ENCODE peak calls at places on chromosomes 6 and 20, in eight cellular contexts. Q is prostate gland, K is tibial nerve, H is IMR-90, M is thyroid gland, R is HCT116, W is heart left ventricle, E is breast epithelium. G is an unnamed sample.

GRCh38 chr6:21522773-21523490 is 70.6 kb upstream of the SOX4 start:
- DNase-seq in Q (no peak), K (no peak), H (no peak), M (no peak), R (no peak), W (no peak), E (no peak), G (no peak)

GRCh38 chr6:143060806-143061596 is at the start of gene AIG1:
- DNase-seq in Q (no peak), K (peak), H (no peak), M (peak), R (peak), W (peak), E (peak), G (peak)

GRCh38 chr6:168619560-168620314 is 178.8 kb downstream of the SMOC2 start:
- DNase-seq in Q (no peak), K (no peak), H (no peak), M (no peak), R (no peak), W (no peak), E (no peak), G (no peak)

GRCh38 chr20:14853079-14853478 is 515.7 kb upstream of the FLRT3 start:
- DNase-seq in Q (no peak), K (no peak), H (no peak), M (no peak), R (no peak), W (no peak), E (no peak), G (no peak)

GRCh38 chr20:58008413-58008812 is 220.0 kb downstream of the ANKRD60 start:
- DNase-seq in Q (no peak), K (no peak), H (no peak), M (no peak), R (no peak), W (no peak), E (no peak), G (no peak)

GRCh38 chr6:37391100-37391499 is 37.3 kb downstream of the RNF8 start:
- DNase-seq in Q (peak), K (no peak), H (no peak), M (no peak), R (no peak), W (no peak), E (no peak), G (no peak)

GRCh38 chr6:15689586-15690450 is 27.0 kb upstream of the DTNBP1 start:
- DNase-seq in Q (no peak), K (no peak), H (no peak), M (no peak), R (no peak), W (no peak), E (no peak), G (no peak)

GRCh38 chr6:91654844-91655192 is 1067.9 kb upstream of the MAP3K7 start:
- DNase-seq in Q (no peak), K (no peak), H (no peak), M (no peak), R (no peak), W (no peak), E (no peak), G (no peak)

GRCh38 chr6:18585032-18585573 is 198.0 kb downstream of the RNF144B start:
- DNase-seq in Q (no peak), K (no peak), H (peak), M (peak), R (peak), W (peak), E (no peak), G (no peak)

GRCh38 chr6:141848029-141848890 is 284.5 kb upstream of the GJE1 start:
- DNase-seq in Q (no peak), K (no peak), H (peak), M (peak), R (no peak), W (no peak), E (no peak), G (no peak)

GRCh38 chr6:38030380-38030779 is 210.9 kb downstream of the ZFAND3 start:
- DNase-seq in Q (no peak), K (no peak), H (no peak), M (no peak), R (no peak), W (no peak), E (no peak), G (no peak)

GRCh38 chr6:132719736-132720448 is 6.0 kb upstream of the VNN1 start:
- DNase-seq in Q (no peak), K (no peak), H (no peak), M (no peak), R (no peak), W (no peak), E (no peak), G (no peak)

GRCh38 chr6:144718431-144718830 is 433.3 kb downstream of the UTRN start:
- DNase-seq in Q (no peak), K (no peak), H (peak), M (no peak), R (no peak), W (no peak), E (no peak), G (no peak)

GRCh38 chr20:3315110-3315509 is 76.1 kb upstream of the SLC4A11 start:
- DNase-seq in Q (peak), K (no peak), H (no peak), M (peak), R (no peak), W (no peak), E (peak), G (no peak)

GRCh38 chr6:26493258-26493657 is 6.8 kb upstream of the BTN1A1 start:
- DNase-seq in Q (no peak), K (no peak), H (peak), M (no peak), R (no peak), W (no peak), E (no peak), G (no peak)

GRCh38 chr6:138001750-138002349 is 105.4 kb downstream of the PERP start:
- DNase-seq in Q (peak), K (peak), H (peak), M (peak), R (peak), W (peak), E (peak), G (peak)

GRCh38 chr6:144216668-144217218 is 66.4 kb downstream of the STX11 start:
- DNase-seq in Q (no peak), K (no peak), H (no peak), M (no peak), R (no peak), W (no peak), E (no peak), G (no peak)

GRCh38 chr6:119172813-119173212 is 94.3 kb upstream of the FAM184A start:
- DNase-seq in Q (no peak), K (no peak), H (peak), M (no peak), R (peak), W (no peak), E (no peak), G (no peak)

GRCh38 chr6:34218691-34219090 is 18.0 kb upstream of the HMGA1 start:
- DNase-seq in Q (no peak), K (no peak), H (no peak), M (no peak), R (no peak), W (no peak), E (no peak), G (no peak)

GRCh38 chr20:57064836-57065235 is 201.6 kb downstream of the BMP7 start:
- DNase-seq in Q (no peak), K (no peak), H (no peak), M (no peak), R (no peak), W (no peak), E (no peak), G (no peak)

GRCh38 chr6:41732149-41732548 is 3.3 kb downstream of the TFEB start:
- DNase-seq in Q (no peak), K (no peak), H (no peak), M (no peak), R (no peak), W (no peak), E (no peak), G (no peak)

GRCh38 chr6:41731561-41732086 is 3.8 kb downstream of the TFEB start:
- DNase-seq in Q (no peak), K (no peak), H (no peak), M (no peak), R (no peak), W (peak), E (no peak), G (no peak)

GRCh38 chr6:41733707-41734665 is 1.4 kb downstream of the TFEB start:
- DNase-seq in Q (peak), K (peak), H (peak), M (peak), R (peak), W (peak), E (peak), G (peak)

GRCh38 chr6:41733349-41733706 is 2.1 kb downstream of the TFEB start:
- DNase-seq in Q (no peak), K (no peak), H (no peak), M (no peak), R (no peak), W (no peak), E (no peak), G (no peak)

DNA sequence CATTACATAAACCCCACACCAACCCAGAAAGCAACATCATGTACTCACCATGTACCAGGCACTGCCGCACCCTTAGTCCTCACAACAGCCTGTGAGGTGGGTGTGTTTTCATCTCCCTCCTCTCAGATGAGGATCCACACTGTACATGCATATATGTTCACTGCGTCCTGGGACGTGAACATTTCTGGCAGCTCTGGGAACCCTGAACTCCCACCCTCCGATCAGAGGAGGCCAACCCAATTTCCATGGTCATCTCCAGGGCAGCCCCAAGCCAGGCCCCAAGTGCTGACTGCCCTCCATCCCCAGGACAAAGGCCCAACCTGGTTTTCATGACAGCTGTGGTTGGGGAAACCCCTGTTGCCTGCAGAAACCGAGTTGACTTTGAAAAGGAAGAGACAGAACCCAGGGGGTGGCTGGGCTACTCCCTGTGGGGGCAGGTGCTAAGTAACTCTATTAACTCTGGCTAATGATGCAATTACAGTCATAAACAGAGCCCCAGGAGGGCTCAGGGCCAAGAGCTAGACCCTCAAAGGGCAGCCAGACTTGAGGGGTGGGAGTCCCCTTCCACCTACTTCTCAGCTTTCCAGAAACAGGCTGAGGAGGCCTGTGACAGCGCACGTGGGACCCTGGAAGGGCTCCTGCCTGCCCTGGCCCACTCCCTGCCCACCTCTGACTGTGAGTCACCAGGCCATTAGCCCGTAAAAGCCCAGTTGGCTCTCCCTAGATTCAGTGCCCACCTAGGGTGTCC is 2.6 kb downstream of the TFEB start:
- DNase-seq in Q (peak), K (no peak), H (no peak), M (peak), R (no peak), W (peak), E (no peak), G (no peak)
- TF ChIP-seq POLR2A in Q (no peak), K (no peak), H (no peak), M (no peak), R (no peak), W (no peak), E (no peak), G (no peak)

GRCh38 chr6:43990275-43990626 is 137.0 kb downstream of the MRPL14 start:
- DNase-seq in Q (no peak), K (no peak), H (peak), M (no peak), R (no peak), W (peak), E (peak), G (no peak)
- TF ChIP-seq POLR2A in Q (no peak), K (no peak), H (no peak), M (no peak), R (no peak), W (peak), E (no peak), G (no peak)

GRCh38 chr6:135944120-135944519 is 92.6 kb downstream of the PDE7B start:
- DNase-seq in Q (no peak), K (no peak), H (no peak), M (no peak), R (no peak), W (no peak), E (no peak), G (no peak)

GRCh38 chr6:135940783-135941182 is 89.3 kb downstream of the PDE7B start:
- DNase-seq in Q (no peak), K (no peak), H (no peak), M (no peak), R (no peak), W (no peak), E (no peak), G (no peak)

GRCh38 chr6:135938588-135939215 is 87.2 kb downstream of the PDE7B start:
- DNase-seq in Q (no peak), K (no peak), H (peak), M (no peak), R (no peak), W (peak), E (no peak), G (peak)

GRCh38 chr6:135939216-135939610 is 87.7 kb downstream of the PDE7B start:
- DNase-seq in Q (no peak), K (no peak), H (no peak), M (no peak), R (no peak), W (no peak), E (no peak), G (no peak)

GRCh38 chr6:135941275-135941674 is 89.8 kb downstream of the PDE7B start:
- DNase-seq in Q (no peak), K (no peak), H (peak), M (no peak), R (no peak), W (no peak), E (no peak), G (no peak)
- TF ChIP-seq POLR2A in Q (no peak), K (no peak), H (no peak), M (no peak), R (no peak), W (no peak), E (no peak), G (no peak)

GRCh38 chr20:44941292-44941691 is 18.9 kb downstream of the TOMM34 start:
- DNase-seq in Q (no peak), K (no peak), H (no peak), M (no peak), R (no peak), W (no peak), E (no peak), G (no peak)

GRCh38 chr20:44943828-44944227 is 16.4 kb downstream of the TOMM34 start:
- DNase-seq in Q (no peak), K (no peak), H (no peak), M (no peak), R (no peak), W (no peak), E (no peak), G (no peak)

GRCh38 chr20:44945261-44945660 is 14.9 kb downstream of the TOMM34 start:
- DNase-seq in Q (no peak), K (no peak), H (no peak), M (no peak), R (no peak), W (no peak), E (no peak), G (peak)

GRCh38 chr20:44938637-44939036 is 21.6 kb downstream of the TOMM34 start:
- DNase-seq in Q (no peak), K (no peak), H (no peak), M (no peak), R (no peak), W (no peak), E (no peak), G (no peak)

GRCh38 chr20:44942264-44942973 is 17.8 kb downstream of the TOMM34 start:
- DNase-seq in Q (no peak), K (no peak), H (no peak), M (no peak), R (no peak), W (no peak), E (no peak), G (no peak)
- TF ChIP-seq POLR2A in Q (no peak), K (no peak), H (no peak), M (no peak), R (no peak), W (no peak), E (no peak), G (no peak)

DNA sequence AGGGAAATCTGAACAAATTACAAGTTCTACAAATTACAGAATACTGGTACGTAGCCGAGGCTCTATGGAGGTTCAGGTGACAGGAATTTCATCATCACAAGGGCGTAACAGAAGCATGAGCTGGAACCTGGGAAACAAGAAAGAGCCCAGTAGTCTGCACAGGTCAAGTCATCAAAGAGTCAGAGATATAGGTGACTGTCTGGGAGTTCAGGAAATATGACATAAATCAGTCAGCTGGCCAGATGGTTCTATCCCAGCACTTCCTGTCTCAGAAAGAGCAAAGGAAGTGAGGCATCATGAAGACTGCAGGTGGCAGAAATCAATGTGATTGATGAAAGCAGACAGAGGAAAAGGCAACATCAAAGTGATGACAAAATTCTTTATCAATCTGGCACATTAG is 23.3 kb downstream of the MYCT1 start:
- DNase-seq in Q (no peak), K (no peak), H (peak), M (no peak), R (peak), W (no peak), E (no peak), G (no peak)
- TF ChIP-seq POLR2A in Q (no peak), K (no peak), H (no peak), M (no peak), R (no peak), W (no peak), E (no peak), G (no peak)

DNA sequence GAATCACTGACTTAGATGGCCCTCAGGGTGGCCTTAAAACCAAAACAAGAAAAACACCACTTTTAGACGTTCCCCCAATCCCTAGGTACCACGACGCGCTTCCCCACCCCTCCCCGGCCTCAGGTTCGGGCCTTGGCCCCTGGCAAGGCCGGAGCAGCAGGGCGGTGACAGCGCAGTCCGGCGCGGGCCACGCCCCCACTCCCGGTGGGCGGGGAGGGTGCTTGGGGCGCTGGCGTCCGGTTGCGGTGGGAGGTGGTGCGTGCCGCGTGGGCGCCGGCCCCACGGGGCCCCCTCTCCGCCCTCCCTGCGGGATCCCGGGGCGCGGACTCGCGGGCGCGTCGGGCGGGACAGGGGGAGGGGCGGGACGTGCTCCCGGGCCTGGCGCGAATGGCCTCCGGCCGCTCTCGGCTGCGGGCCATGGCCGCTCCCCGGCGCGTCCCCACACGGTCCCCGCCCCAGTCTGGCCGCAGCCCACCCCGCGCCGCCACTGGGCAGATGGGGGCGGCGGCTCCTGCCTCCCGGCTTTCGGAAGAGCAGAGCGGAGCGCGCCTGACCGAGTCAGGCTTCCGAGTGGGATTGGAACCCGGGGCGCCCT is 852 bp upstream of the PPP1R3G start:
- DNase-seq in Q (no peak), K (no peak), H (no peak), M (peak), R (no peak), W (peak), E (no peak), G (no peak)
- TF ChIP-seq POLR2A in Q (no peak), K (no peak), H (no peak), M (no peak), R (no peak), W (no peak), E (no peak), G (no peak)